ENCODE peak calls at places on chromosomes 5 and 9, in eight cellular contexts. X, V, S, D, F, H, R and W are unnamed samples.

GRCh38 chr5:154849261-154849660 is 1.1 kb downstream of the FAXDC2 start:
- DNase-seq in S (no peak), H (no peak), X (no peak), V (no peak), D (no peak), R (no peak), F (no peak), W (no peak)

GRCh38 chr9:5515261-5515650 is 4.9 kb downstream of the PDCD1LG2 start:
- DNase-seq in R (no peak), S (no peak), X (no peak), F (no peak), V (no peak), H (no peak), D (no peak), W (no peak)

GRCh38 chr5:146130440-146131045 is 25.2 kb upstream of the PLAC8L1 start:
- DNase-seq in F (no peak), H (no peak), D (no peak), X (peak; percentile 58), S (no peak), R (no peak), V (peak; percentile 14), W (peak; percentile 68)

GRCh38 chr9:71384343-71384742 is 262.9 kb upstream of the TRPM3 start:
- DNase-seq in H (no peak), V (no peak), F (no peak), R (no peak), X (no peak), S (no peak), D (no peak), W (no peak)

GRCh38 chr5:66408561-66408960 is 187.6 kb upstream of the MAST4 start:
- DNase-seq in R (no peak), S (no peak), V (no peak), F (no peak), D (no peak), H (no peak), X (no peak), W (no peak)

GRCh38 chr5:79456890-79457583 is 56.9 kb downstream of the HOMER1 start:
- DNase-seq in F (no peak), H (no peak), X (no peak), S (no peak), D (no peak), R (no peak), V (no peak), W (no peak)

GRCh38 chr5:107557051-107557658 is 113.6 kb downstream of the EFNA5 start:
- DNase-seq in V (peak; percentile 76), D (no peak), R (no peak), F (no peak), H (no peak), X (no peak), S (peak; percentile 55), W (no peak)

GRCh38 chr5:97162045-97162444 is 19.6 kb upstream of the LIX1 start:
- DNase-seq in D (peak; percentile 54), H (peak; percentile 45), X (peak; percentile 89), R (peak; percentile 60), V (peak; percentile 35), S (no peak), F (peak; percentile 73), W (peak; percentile 91)

GRCh38 chr9:69469136-69469535 is 144.1 kb downstream of the ENTREP1 start:
- DNase-seq in F (no peak), H (no peak), R (no peak), V (no peak), D (no peak), S (no peak), X (no peak), W (no peak)

GRCh38 chr9:105500108-105500766 is 52.4 kb downstream of the FSD1L start:
- DNase-seq in V (peak; percentile 19), S (no peak), R (no peak), F (no peak), X (peak; percentile 59), D (no peak), H (no peak), W (peak; percentile 36)

GRCh38 chr5:120375248-120375647 is 88.9 kb upstream of the PRR16 start:
- DNase-seq in R (no peak), X (peak; percentile 9), H (no peak), S (no peak), D (no peak), V (no peak), F (no peak), W (no peak)

GRCh38 chr9:124771867-124772621 is 933 bp upstream of the NR6A1 start:
- DNase-seq in X (peak; percentile 72), F (peak; percentile 75), R (peak; percentile 70), H (peak; percentile 89), D (peak; percentile 30), S (peak; percentile 68), V (no peak), W (peak; percentile 78)

GRCh38 chr5:80083115-80083890 is 48.2 kb downstream of the THBS4 start:
- DNase-seq in S (no peak), D (peak; percentile 15), V (no peak), X (peak; percentile 86), F (peak; percentile 57), R (no peak), H (peak; percentile 76), W (peak; percentile 80)

GRCh38 chr9:124511891-124512805 is 4.9 kb upstream of the NR5A1 start:
- DNase-seq in X (no peak), R (no peak), S (no peak), H (peak; percentile 96), F (peak; percentile 55), V (no peak), D (no peak), W (no peak)

GRCh38 chr5:132270706-132271105 is 13.2 kb downstream of the PDLIM4 start:
- DNase-seq in F (no peak), V (no peak), X (no peak), H (no peak), D (no peak), R (no peak), S (no peak), W (no peak)

GRCh38 chr5:111961867-111962266 is 204.9 kb upstream of the NREP start:
- DNase-seq in H (no peak), X (no peak), S (no peak), D (no peak), V (no peak), F (no peak), R (no peak), W (no peak)

GRCh38 chr5:41182666-41183065 is 30.7 kb downstream of the C6 start:
- DNase-seq in F (no peak), X (no peak), V (no peak), H (no peak), S (no peak), D (no peak), R (no peak), W (no peak)

GRCh38 chr5:141199359-141200235 is at the start of gene PCDHB11:
- DNase-seq in R (no peak), F (no peak), D (no peak), S (no peak), H (peak; percentile 41), V (no peak), X (peak; percentile 12), W (no peak)

GRCh38 chr5:24368121-24368520 is 276.7 kb downstream of the CDH10 start:
- DNase-seq in S (no peak), F (no peak), X (no peak), R (no peak), V (no peak), H (no peak), D (no peak), W (no peak)

GRCh38 chr5:141605523-141606277 is 13.1 kb downstream of the DIAPH1 start:
- DNase-seq in R (peak; percentile 46), F (no peak), X (peak; percentile 92), V (no peak), S (peak; percentile 26), D (peak; percentile 72), H (no peak), W (peak; percentile 89)

GRCh38 chr5:62093411-62093810 is 212.6 kb upstream of the KIF2A start:
- DNase-seq in F (no peak), V (no peak), D (no peak), S (no peak), R (no peak), X (no peak), H (no peak), W (no peak)
- H3K4me3 ChIP-seq in F (no peak overlapping the region), V (no peak overlapping the region), D (no peak overlapping the region), S (no peak overlapping the region), R (no peak overlapping the region), X (no peak overlapping the region), H (peak overlapping the region; percentile 24), W (no peak overlapping the region)

DNA sequence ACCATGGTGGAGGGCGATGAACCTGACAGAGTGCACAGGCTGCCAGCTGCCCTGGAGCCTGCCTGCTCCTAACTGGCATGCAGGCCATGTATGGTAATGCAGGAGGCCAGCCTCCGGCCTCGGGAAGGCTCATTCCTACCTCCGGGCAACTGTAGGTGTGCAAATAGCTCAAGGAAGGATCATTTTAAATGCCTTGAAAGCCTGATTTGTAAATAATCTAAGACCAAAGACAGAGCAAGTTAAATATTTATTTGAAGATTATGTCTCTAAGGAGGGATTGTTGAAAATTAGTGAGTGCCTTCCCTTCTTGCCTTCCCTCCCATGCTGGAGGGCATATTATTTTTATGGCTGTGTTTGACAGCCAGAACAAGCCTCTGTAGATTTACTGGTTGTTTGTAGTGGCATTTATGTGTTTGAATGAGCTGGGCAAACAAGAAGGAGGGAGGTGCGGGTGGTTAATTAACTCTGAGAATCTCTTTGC is 285.7 kb upstream of the TUT7 start:
- DNase-seq in F (no peak), R (peak; percentile 34), V (no peak), S (no peak), H (no peak), X (no peak), D (no peak), W (no peak)
- TF ChIP-seq CTCF in F (no peak), R (no peak), V (no peak), S (no peak), H (no peak), X (peak; percentile 19), D (no peak), W (peak; percentile 4)

DNA sequence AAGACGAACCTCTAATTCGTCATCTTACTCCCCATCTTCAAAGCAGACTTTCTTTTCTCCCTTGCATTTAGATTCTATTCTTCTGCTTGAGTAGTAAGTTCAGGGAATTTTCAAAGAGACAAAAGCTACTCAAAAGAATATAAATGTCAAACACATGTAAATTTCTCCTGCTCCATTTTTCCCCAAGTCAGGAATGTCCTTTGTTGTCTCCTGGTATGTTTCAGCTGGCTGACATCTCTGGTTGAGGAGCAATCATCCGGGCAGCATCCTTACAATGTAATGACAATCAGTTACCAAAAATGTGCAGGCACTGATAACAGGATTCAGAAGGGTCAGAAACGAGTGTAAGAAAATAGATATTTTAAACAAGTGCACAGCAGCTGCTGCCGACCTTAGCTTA is 47.6 kb upstream of the PPP1R2B start:
- DNase-seq in D (no peak), F (no peak), S (no peak), R (no peak), V (no peak), X (no peak), H (no peak), W (no peak)
- H3K4me3 ChIP-seq in D (no peak overlapping the region), F (no peak overlapping the region), S (no peak overlapping the region), R (no peak overlapping the region), V (no peak overlapping the region), X (no peak overlapping the region), H (no peak overlapping the region), W (no peak overlapping the region)

DNA sequence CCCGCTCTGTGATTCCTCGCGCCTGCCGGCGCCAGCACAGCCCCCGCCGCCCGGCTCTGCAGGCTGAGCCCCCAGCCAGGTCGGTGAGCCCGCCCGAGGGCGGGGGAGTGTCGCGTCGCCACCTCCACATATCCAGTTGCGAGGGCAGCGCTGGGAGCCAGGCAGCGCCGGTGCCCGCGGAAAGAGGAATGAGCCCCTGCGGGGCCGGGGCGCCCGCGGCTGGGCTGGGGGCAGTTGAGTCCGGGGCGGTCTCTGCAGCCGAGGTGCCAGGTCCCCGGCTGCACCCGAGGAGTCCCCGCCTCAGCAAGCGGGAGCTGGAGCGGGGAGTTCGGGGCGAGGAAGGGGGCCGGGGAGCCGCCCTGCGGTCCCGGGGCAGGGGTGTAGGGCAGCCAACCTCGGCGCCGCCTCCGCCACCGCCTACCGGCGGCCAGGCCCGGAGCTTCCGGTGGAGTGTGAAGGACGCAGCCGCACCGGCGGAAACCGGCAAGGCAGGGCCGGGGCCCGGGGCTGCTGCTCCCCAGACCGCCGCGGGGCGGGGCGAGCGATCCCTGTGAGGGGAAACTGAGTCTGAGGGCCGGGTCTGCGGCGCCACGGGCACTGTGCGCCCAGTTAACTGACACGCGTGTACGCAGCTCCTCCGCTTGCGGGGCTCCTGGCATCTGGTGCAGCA is 2.3 kb upstream of the TRAF1 start:
- DNase-seq in V (no peak), F (peak; percentile 74), D (peak; percentile 73), X (peak; percentile 45), S (peak; percentile 81), H (peak; percentile 56), R (peak; percentile 83), W (peak; percentile 42)
- TF ChIP-seq CTCF in V (no peak), F (peak; percentile 29), D (no peak), X (no peak), S (peak; percentile 51), H (no peak), R (peak; percentile 16), W (no peak)